ENCODE peak calls at places on chromosomes 5 and 9, in eight cellular contexts. J is coronary artery; R is AG09319; U is tibial artery; S is CD4-positive, alpha-beta T cell; H is GM13977; L is endodermal cell; C is colonic mucosa. Q is an unnamed sample.

GRCh38 chr5:175325681-175326080 is 118.3 kb downstream of the DRD1 start:
- DNase-seq in L (no peak), J (no peak), U (no peak), C (no peak), H (no peak), R (no peak), S (no peak), Q (no peak)

GRCh38 chr9:27413507-27414214 is 110.4 kb upstream of the IFNK start:
- DNase-seq in L (no peak), J (no peak), S (no peak), H (no peak), C (no peak), U (no peak), R (no peak), Q (no peak)

GRCh38 chr9:94156549-94157407 is 72.5 kb downstream of the PTPDC1 start:
- DNase-seq in R (no peak), S (no peak), L (peak), H (no peak), C (peak), J (no peak), U (peak), Q (no peak)

GRCh38 chr5:174433098-174433497 is 291.3 kb upstream of the MSX2 start:
- DNase-seq in U (no peak), S (no peak), C (no peak), R (no peak), H (no peak), L (no peak), J (no peak), Q (no peak)

GRCh38 chr9:119086590-119086989 is 282.6 kb downstream of the BRINP1 start:
- DNase-seq in S (no peak), R (no peak), H (no peak), C (no peak), U (no peak), L (no peak), J (no peak), Q (no peak)

GRCh38 chr9:35232867-35233544 is 71.2 kb downstream of the UNC13B start:
- DNase-seq in U (no peak), S (no peak), L (no peak), H (no peak), J (no peak), R (no peak), C (no peak), Q (no peak)

GRCh38 chr9:113993838-113994540 is 84.1 kb downstream of the AMBP start:
- DNase-seq in U (peak), S (no peak), H (no peak), L (no peak), J (peak), R (no peak), C (peak), Q (no peak)

GRCh38 chr5:125376059-125376641 is 629.7 kb upstream of the ZNF608 start:
- DNase-seq in R (no peak), U (no peak), J (no peak), C (no peak), H (no peak), L (no peak), S (no peak), Q (no peak)

GRCh38 chr5:127757576-127757975 is 54.4 kb downstream of the CCDC192 start:
- DNase-seq in C (peak), L (peak), J (no peak), U (no peak), R (peak), H (peak), S (no peak), Q (no peak)

DNA sequence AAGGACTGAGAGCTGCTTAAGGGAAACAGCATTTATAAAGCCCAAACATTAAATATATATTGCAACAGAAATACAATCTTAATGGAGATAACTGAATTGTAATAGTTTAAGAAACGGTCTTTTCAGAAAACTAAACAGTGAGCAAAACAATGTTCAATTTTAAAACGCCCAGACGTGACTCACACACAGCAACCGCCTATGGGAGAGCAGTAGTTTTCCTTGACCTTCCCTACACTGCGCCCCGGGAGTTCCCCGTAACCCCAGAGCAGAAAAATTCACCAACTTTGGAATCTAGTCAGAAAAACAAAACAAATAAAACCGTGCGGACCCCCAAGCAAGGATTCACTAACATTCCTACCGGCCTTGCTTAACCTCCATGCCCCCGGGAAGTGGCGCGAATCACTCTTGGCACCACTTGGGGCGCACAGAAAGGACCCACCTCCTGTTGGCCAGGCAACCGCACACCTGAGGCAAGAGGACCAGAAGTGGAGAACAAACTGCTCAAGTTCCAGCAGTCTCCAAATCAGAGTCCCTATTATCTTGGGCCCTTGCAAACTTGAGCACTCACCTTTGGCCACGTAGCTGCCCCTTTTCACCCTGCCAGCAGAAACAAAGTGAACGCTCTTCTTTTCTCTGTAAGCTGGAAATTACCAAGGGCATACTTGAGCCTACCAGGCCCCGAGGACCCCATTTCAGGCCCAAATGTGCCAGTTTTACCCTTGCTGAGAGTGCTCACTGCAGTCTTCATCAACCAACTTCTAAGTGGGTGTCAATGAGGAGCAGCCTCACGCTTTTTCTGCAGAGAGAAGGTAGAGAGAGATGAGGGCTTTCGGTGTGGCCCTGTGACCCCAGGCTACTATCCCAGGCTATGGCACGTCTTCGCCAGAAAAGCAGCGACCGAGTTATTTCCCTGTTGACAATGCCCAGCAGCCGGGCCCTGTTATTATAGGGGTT is 189.7 kb downstream of the MEF2C start:
- DNase-seq in L (peak), U (no peak), R (no peak), S (no peak), H (peak), C (no peak), J (no peak), Q (no peak)
- TF ChIP-seq CTCF in L (peak), U (no peak), R (no peak), S (no peak), H (no peak), C (no peak), J (no peak), Q (no peak)

GRCh38 chr5:139650031-139650688 is 2.0 kb downstream of the CXXC5 start:
- DNase-seq in H (no peak), S (no peak), R (no peak), L (peak), J (no peak), C (peak), U (peak), Q (peak)
- TF ChIP-seq CTCF in H (peak), S (peak), R (peak), L (peak), J (no peak), C (peak), U (peak), Q (peak)

GRCh38 chr9:2641033-2641432 is 19.4 kb downstream of the VLDLR start:
- DNase-seq in H (no peak), S (no peak), J (no peak), R (no peak), U (no peak), C (no peak), L (no peak), Q (no peak)

GRCh38 chr9:2639786-2640185 is 18.2 kb downstream of the VLDLR start:
- DNase-seq in U (no peak), R (no peak), L (no peak), C (no peak), H (no peak), S (no peak), J (no peak), Q (no peak)

GRCh38 chr9:2640570-2640969 is 19.0 kb downstream of the VLDLR start:
- DNase-seq in L (no peak), R (no peak), H (no peak), S (no peak), C (no peak), J (no peak), U (no peak), Q (no peak)

GRCh38 chr9:2642068-2642467 is 20.5 kb downstream of the VLDLR start:
- DNase-seq in U (no peak), R (no peak), S (no peak), L (no peak), H (no peak), J (no peak), C (no peak), Q (no peak)

GRCh38 chr9:2645569-2645968 is 24.0 kb downstream of the VLDLR start:
- DNase-seq in H (no peak), C (no peak), S (no peak), U (no peak), R (no peak), J (no peak), L (no peak), Q (no peak)
- TF ChIP-seq CTCF in H (peak), C (no peak), S (no peak), U (no peak), R (no peak), J (no peak), L (no peak), Q (no peak)

GRCh38 chr5:10198021-10198420 is 51.7 kb downstream of the ATPSCKMT start:
- DNase-seq in H (no peak), L (no peak), C (no peak), J (no peak), S (no peak), R (no peak), U (no peak), Q (no peak)

GRCh38 chr5:10199700-10200099 is 50.0 kb downstream of the ATPSCKMT start:
- DNase-seq in U (no peak), L (no peak), R (no peak), J (no peak), S (no peak), H (no peak), C (no peak), Q (no peak)

GRCh38 chr5:10202089-10202753 is 47.5 kb downstream of the ATPSCKMT start:
- DNase-seq in C (no peak), H (no peak), U (no peak), S (no peak), L (no peak), R (no peak), J (no peak), Q (no peak)

GRCh38 chr5:10201223-10201868 is 48.3 kb downstream of the ATPSCKMT start:
- DNase-seq in U (no peak), L (peak), H (no peak), C (no peak), S (no peak), J (no peak), R (no peak), Q (no peak)
- TF ChIP-seq CTCF in U (no peak), L (peak), H (peak), C (no peak), S (no peak), J (no peak), R (peak), Q (no peak)

GRCh38 chr5:151243127-151243526 is 9.9 kb upstream of the GM2A start:
- DNase-seq in J (no peak), S (no peak), C (no peak), L (no peak), R (no peak), H (no peak), U (no peak), Q (no peak)

GRCh38 chr5:151238303-151238741 is 14.4 kb upstream of the CCDC69 start:
- DNase-seq in H (peak), C (no peak), L (no peak), J (no peak), S (no peak), R (no peak), U (peak), Q (no peak)

GRCh38 chr5:151243564-151243963 is 9.4 kb upstream of the GM2A start:
- DNase-seq in J (no peak), U (no peak), S (no peak), L (no peak), H (no peak), R (no peak), C (no peak), Q (no peak)

GRCh38 chr5:151239237-151239861 is 13.6 kb upstream of the GM2A start:
- DNase-seq in J (peak), R (peak), C (peak), U (peak), S (peak), H (peak), L (peak), Q (peak)

GRCh38 chr5:151240891-151241290 is 12.1 kb upstream of the GM2A start:
- DNase-seq in U (no peak), C (no peak), L (no peak), H (no peak), S (no peak), R (no peak), J (no peak), Q (no peak)
- TF ChIP-seq CTCF in U (no peak), C (no peak), L (no peak), H (no peak), S (no peak), R (no peak), J (no peak), Q (no peak)

DNA sequence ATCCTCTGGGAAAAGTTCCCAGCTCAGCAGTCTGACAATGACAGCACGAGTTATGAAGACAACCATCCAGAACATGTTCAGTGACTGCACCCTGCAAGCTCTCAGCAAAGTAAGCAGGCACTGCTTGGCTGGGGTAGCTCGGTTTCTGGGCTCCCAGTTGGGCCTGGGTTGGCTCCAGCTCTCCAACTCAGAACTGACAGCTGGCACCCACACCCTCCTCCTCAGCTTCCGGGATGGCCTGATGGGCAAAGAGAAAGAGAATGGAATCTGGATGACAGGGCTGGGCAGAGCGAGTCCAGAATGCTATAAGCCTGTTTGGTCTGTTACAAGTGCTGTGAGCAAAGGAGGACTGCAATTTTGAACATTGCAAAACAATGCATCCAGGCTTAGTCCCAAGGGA is 185.0 kb downstream of the CSNK1G3 start:
- DNase-seq in H (no peak), R (no peak), C (no peak), L (no peak), J (no peak), S (no peak), U (peak), Q (no peak)
- TF ChIP-seq CTCF in H (no peak), R (no peak), C (no peak), L (no peak), J (no peak), S (no peak), U (no peak), Q (no peak)

GRCh38 chr9:75855509-75855908 is 35.0 kb upstream of the PCSK5 start:
- DNase-seq in S (no peak), R (no peak), J (no peak), C (peak), U (no peak), L (peak), H (peak), Q (no peak)
- TF ChIP-seq CTCF in S (peak), R (peak), J (no peak), C (peak), U (peak), L (peak), H (peak), Q (no peak)

DNA sequence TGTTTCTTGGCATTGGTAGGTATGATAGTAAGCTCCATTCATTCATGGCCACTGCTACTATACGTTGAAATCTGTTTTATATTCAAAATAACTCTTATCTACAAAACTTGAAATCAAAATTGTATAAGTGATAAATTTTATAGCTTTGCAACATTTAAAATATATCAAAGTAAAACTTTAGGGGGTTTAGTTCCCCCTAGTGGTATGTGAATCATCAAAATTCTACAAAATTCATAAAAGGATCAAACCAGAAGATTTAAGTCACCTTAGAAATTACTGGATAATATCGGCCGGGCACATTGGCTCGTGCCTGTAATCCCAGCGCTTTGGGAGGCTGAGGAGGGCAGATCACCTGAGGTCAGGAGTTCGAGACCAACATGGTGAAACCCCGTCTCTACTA is 243.0 kb upstream of the CDH18 start:
- DNase-seq in J (no peak), R (no peak), S (no peak), H (no peak), C (no peak), L (no peak), U (no peak), Q (no peak)
- TF ChIP-seq CTCF in J (no peak), R (no peak), S (no peak), H (no peak), C (no peak), L (peak), U (no peak), Q (no peak)

GRCh38 chr5:132677682-132678400 is 4.1 kb downstream of the IL4 start:
- DNase-seq in R (no peak), L (peak), J (no peak), C (no peak), H (no peak), U (peak), S (no peak), Q (no peak)

GRCh38 chr5:132678735-132679134 is 4.9 kb downstream of the IL4 start:
- DNase-seq in U (peak), S (no peak), C (peak), L (no peak), H (no peak), R (no peak), J (no peak), Q (no peak)

GRCh38 chr5:132675936-132676689 is 2.3 kb downstream of the IL4 start:
- DNase-seq in L (no peak), U (peak), S (no peak), J (peak), H (no peak), R (no peak), C (peak), Q (no peak)

GRCh38 chr5:132679166-132679565 is 5.4 kb downstream of the IL4 start:
- DNase-seq in C (peak), H (no peak), L (no peak), S (no peak), J (no peak), U (peak), R (no peak), Q (no peak)

DNA sequence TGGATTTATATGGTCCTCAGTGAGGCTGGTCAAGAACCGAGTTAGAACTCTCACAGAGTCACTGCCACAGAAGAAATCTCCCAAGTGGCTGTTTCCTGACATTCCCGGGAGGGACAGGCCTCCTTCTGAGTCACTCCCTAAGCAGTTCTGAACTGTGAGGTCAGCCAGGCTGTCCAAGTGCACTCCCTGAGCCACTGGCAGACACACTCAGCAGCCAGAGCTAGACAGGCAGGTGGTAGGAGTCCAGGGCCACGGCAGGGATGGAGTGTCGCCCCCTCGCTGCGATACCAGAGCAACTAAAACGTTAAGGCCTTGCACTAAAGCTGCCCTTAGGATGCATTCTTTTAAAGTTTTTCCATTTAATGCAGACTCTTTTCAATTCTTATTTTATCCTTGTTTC is 3.4 kb downstream of the IL4 start:
- DNase-seq in J (peak), C (peak), R (peak), S (no peak), L (peak), U (peak), H (no peak), Q (no peak)
- TF ChIP-seq CTCF in J (no peak), C (no peak), R (peak), S (no peak), L (peak), U (peak), H (no peak), Q (no peak)